ENCODE peak calls at places on chromosomes 6 and 20, in nine cellular contexts. One of them, this sample, is unnamed.

GRCh38 chr6:158445426-158446085 is 114.3 kb upstream of the TMEM181 start:
- DNase-seq in K562: no peak
- DNase-seq in osteocyte: no peak
- DNase-seq in KG1: no peak
- DNase-seq in ecto neural progenitor cell: no peak
- DNase-seq in T-cell: no peak
- DNase-seq in head of caudate nucleus: no peak
- DNase-seq in GDM1: no peak
- DNase-seq in iPS-NIHi11: no peak
- DNase-seq in this sample: no peak

GRCh38 chr6:160248538-160248937 is 10.1 kb downstream of the SLC22A2 start:
- DNase-seq in GDM1: no peak
- DNase-seq in iPS-NIHi11: no peak
- DNase-seq in T-cell: no peak
- DNase-seq in ecto neural progenitor cell: no peak
- DNase-seq in K562: no peak
- DNase-seq in KG1: no peak
- DNase-seq in head of caudate nucleus: no peak
- DNase-seq in osteocyte: no peak
- DNase-seq in this sample: no peak

GRCh38 chr20:11195899-11196558 is 522.2 kb upstream of the JAG1 start:
- DNase-seq in K562: no peak
- DNase-seq in osteocyte: no peak
- DNase-seq in GDM1: no peak
- DNase-seq in iPS-NIHi11: no peak
- DNase-seq in ecto neural progenitor cell: no peak
- DNase-seq in KG1: no peak
- DNase-seq in T-cell: no peak
- DNase-seq in head of caudate nucleus: no peak
- DNase-seq in this sample: no peak

GRCh38 chr20:24034820-24035219 is 46.2 kb upstream of the GGTLC1 start:
- DNase-seq in GDM1: no peak
- DNase-seq in head of caudate nucleus: no peak
- DNase-seq in ecto neural progenitor cell: no peak
- DNase-seq in T-cell: no peak
- DNase-seq in iPS-NIHi11: no peak
- DNase-seq in KG1: no peak
- DNase-seq in osteocyte: no peak
- DNase-seq in K562: no peak
- DNase-seq in this sample: no peak

GRCh38 chr6:25866011-25866410 is 8.0 kb downstream of the SLC17A3 start:
- DNase-seq in head of caudate nucleus: no peak
- DNase-seq in KG1: no peak
- DNase-seq in K562: no peak
- DNase-seq in GDM1: no peak
- DNase-seq in ecto neural progenitor cell: no peak
- DNase-seq in osteocyte: no peak
- DNase-seq in iPS-NIHi11: no peak
- DNase-seq in T-cell: peak
- DNase-seq in this sample: no peak

GRCh38 chr20:47351643-47352331 is 4.7 kb downstream of the ZMYND8 start:
- DNase-seq in ecto neural progenitor cell: no peak
- DNase-seq in GDM1: no peak
- DNase-seq in head of caudate nucleus: no peak
- DNase-seq in KG1: no peak
- DNase-seq in K562: no peak
- DNase-seq in T-cell: no peak
- DNase-seq in osteocyte: no peak
- DNase-seq in iPS-NIHi11: no peak
- DNase-seq in this sample: no peak

GRCh38 chr20:41910558-41910957 is 292.4 kb upstream of the CHD6 start:
- DNase-seq in osteocyte: no peak
- DNase-seq in head of caudate nucleus: no peak
- DNase-seq in T-cell: no peak
- DNase-seq in KG1: no peak
- DNase-seq in GDM1: no peak
- DNase-seq in K562: no peak
- DNase-seq in ecto neural progenitor cell: no peak
- DNase-seq in iPS-NIHi11: no peak
- DNase-seq in this sample: no peak

GRCh38 chr6:88869263-88870023 is 94.0 kb downstream of the RNGTT start:
- DNase-seq in KG1: no peak
- DNase-seq in head of caudate nucleus: no peak
- DNase-seq in iPS-NIHi11: no peak
- DNase-seq in T-cell: no peak
- DNase-seq in osteocyte: no peak
- DNase-seq in GDM1: no peak
- DNase-seq in K562: no peak
- DNase-seq in ecto neural progenitor cell: no peak
- DNase-seq in this sample: no peak

GRCh38 chr6:17820055-17820454 is 113.3 kb upstream of the NUP153 start:
- DNase-seq in K562: peak
- DNase-seq in GDM1: no peak
- DNase-seq in T-cell: no peak
- DNase-seq in iPS-NIHi11: peak
- DNase-seq in head of caudate nucleus: peak
- DNase-seq in ecto neural progenitor cell: no peak
- DNase-seq in KG1: no peak
- DNase-seq in osteocyte: no peak
- DNase-seq in this sample: no peak

GRCh38 chr6:136751478-136751956 is 40.8 kb downstream of the MAP3K5 start:
- DNase-seq in T-cell: peak
- DNase-seq in osteocyte: no peak
- DNase-seq in K562: no peak
- DNase-seq in ecto neural progenitor cell: no peak
- DNase-seq in iPS-NIHi11: no peak
- DNase-seq in GDM1: peak
- DNase-seq in KG1: peak
- DNase-seq in head of caudate nucleus: no peak
- DNase-seq in this sample: no peak